ENCODE peak calls at places on chromosomes 11 and 22, in four cellular contexts. Q is fibroblast of pulmonary artery, C is PC-3, B is fibroblast of mammary gland. Z is an unnamed sample.

GRCh38 chr11:1224491-1225385 is 1.9 kb downstream of the MUC5B start:
- DNase-seq in C (peak), B (no peak), Q (no peak), Z (no peak)

GRCh38 chr11:73469401-73469800 is 93.2 kb downstream of the RELT start:
- DNase-seq in B (no peak), Q (peak), C (no peak), Z (no peak)

GRCh38 chr11:47387944-47388696 is 9.8 kb upstream of the SPI1 start:
- DNase-seq in B (no peak), C (no peak), Q (no peak), Z (no peak)

GRCh38 chr22:29883831-29884139 is 811 bp downstream of the MTMR3 start:
- DNase-seq in B (no peak), C (no peak), Q (no peak), Z (no peak)

GRCh38 chr11:14551380-14551779 is 31.2 kb upstream of the PSMA1 start:
- DNase-seq in B (no peak), C (no peak), Q (no peak), Z (no peak)

GRCh38 chr11:73508243-73509176 is 89.4 kb downstream of the FAM168A start:
- DNase-seq in C (no peak), B (no peak), Q (no peak), Z (no peak)

GRCh38 chr11:36404831-36405230 is 105.2 kb downstream of the TRAF6 start:
- DNase-seq in Q (no peak), B (no peak), C (no peak), Z (no peak)

GRCh38 chr11:40354121-40354520 is 1105.3 kb downstream of the LRRC4C start:
- DNase-seq in C (no peak), B (no peak), Q (no peak), Z (no peak)

GRCh38 chr11:110989734-110990133 is 255.8 kb upstream of the POU2AF2 start:
- DNase-seq in B (peak), C (no peak), Q (peak), Z (peak)

GRCh38 chr22:42158456-42159132 is 28.0 kb upstream of the CYP2D6 start:
- DNase-seq in C (no peak), B (no peak), Q (no peak), Z (no peak)

GRCh38 chr11:128506999-128507591 is 80.3 kb downstream of the ETS1 start:
- DNase-seq in B (peak), Q (peak), C (peak), Z (peak)

GRCh38 chr11:8251767-8252295 is 11.8 kb downstream of the LMO1 start:
- DNase-seq in Q (no peak), B (no peak), C (no peak), Z (no peak)

GRCh38 chr22:38317995-38318715 is 922 bp upstream of the CSNK1E start:
- DNase-seq in Q (peak), C (peak), B (peak), Z (peak)

GRCh38 chr11:94077568-94078293 is 50.9 kb upstream of the PANX1 start:
- DNase-seq in B (no peak), Q (peak), C (no peak), Z (no peak)

GRCh38 chr11:76186776-76187279 is 19.5 kb downstream of the WNT11 start:
- DNase-seq in Q (no peak), B (no peak), C (no peak), Z (no peak)

GRCh38 chr11:63945482-63946163 is 6.8 kb downstream of the NAA40 start:
- DNase-seq in Q (peak), C (peak), B (peak), Z (peak)

GRCh38 chr11:69881467-69882269 is 62.5 kb upstream of the FGF3 start:
- DNase-seq in B (no peak), Q (no peak), C (no peak), Z (no peak)

GRCh38 chr22:24894220-24894975 is 52.1 kb downstream of the LHFPL7 start:
- DNase-seq in C (peak), B (peak), Q (peak), Z (peak)

GRCh38 chr22:24894998-24895397 is 51.5 kb downstream of the LHFPL7 start:
- DNase-seq in B (peak), C (peak), Q (peak), Z (peak)

DNA sequence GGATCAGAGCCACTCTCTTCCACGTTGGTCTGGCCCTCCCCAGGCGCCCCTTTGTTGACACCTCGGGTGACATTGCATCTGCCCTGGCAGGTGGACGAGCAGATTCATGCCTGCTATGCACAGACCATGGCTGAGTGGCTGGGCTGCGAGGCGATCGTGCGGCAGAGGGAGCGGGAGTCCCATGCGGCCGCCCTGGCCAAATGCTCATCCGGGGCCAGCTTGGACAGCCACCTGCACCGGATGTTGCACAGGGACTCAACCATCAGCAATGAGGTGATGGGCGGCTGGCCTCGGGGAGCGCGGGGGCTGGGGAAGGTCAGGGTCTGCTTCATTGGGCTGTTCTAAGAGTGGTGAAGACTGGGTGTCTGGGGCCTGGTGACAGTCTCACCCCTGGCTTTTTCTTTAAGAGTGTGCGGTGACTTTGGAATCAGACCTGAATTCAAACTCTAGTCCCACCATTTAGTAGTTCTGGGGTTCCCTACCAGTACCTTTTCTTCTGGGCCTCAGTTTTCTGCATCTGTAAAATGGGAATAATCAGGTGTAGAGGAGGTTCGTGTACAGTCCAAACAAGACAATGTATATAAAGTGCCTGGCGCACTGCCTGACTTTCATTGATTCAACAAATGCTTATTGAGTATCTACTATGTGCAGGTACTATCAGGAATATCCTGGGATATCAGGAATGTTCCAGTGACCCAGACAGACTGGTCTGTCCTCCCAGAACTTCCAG is 53.0 kb downstream of the LHFPL7 start:
- DNase-seq in Q (no peak), C (no peak), B (no peak), Z (no peak)
- H3K4me3 ChIP-seq in Q (no peak), C (peak), B (no peak), Z (no peak)

GRCh38 chr11:78192911-78193341 is 4.2 kb downstream of the USP35 start:
- DNase-seq in C (no peak), B (no peak), Q (peak), Z (peak)

GRCh38 chr11:78190374-78190773 is 1.7 kb downstream of the USP35 start:
- DNase-seq in Q (no peak), B (no peak), C (no peak), Z (no peak)

GRCh38 chr11:78192223-78192719 is 3.6 kb downstream of the USP35 start:
- DNase-seq in C (no peak), B (no peak), Q (no peak), Z (no peak)

GRCh38 chr11:78189851-78190250 is 1.1 kb downstream of the USP35 start:
- DNase-seq in B (no peak), Q (no peak), C (no peak), Z (no peak)

DNA sequence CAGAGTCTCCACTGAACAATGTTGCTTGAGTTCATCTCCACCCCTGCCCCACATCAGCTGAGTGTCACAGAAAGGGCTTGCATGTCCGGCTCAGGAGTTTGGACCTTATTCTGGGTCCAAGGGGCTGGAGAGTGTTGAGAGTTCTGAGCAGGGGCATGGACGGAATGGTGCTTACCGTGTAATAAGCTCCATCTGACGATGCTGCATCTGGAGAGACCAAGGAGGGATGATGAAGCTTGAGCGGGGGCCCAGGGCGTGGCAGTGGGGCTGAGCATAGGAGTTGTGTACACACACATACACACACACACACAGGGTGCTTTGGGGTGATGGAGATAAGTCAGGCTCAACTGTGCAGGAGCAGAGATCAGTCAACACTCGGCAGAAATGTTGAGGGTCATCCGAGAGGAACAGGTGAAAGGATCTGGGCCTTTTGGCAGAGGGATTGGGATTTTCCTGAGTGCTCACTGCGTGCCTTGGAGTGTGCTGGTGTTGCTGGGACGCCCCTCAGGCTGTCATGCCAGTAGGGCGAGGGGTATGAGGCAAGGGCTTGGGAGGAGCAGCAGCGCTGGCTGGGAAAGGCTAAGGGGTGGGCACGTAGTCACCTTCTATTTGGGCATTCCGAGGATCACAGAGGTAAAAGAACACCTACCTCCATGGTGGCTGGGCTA is 2.3 kb downstream of the USP35 start:
- DNase-seq in C (no peak), B (no peak), Q (no peak), Z (no peak)
- H3K4me3 ChIP-seq in C (no peak), B (no peak), Q (no peak), Z (no peak)

GRCh38 chr11:67577951-67578350 is 5.7 kb upstream of the GSTP1 start:
- DNase-seq in B (no peak), C (no peak), Q (no peak), Z (no peak)
- H3K4me3 ChIP-seq in B (no peak), C (no peak), Q (no peak), Z (no peak)

GRCh38 chr11:117826360-117826635 is 1.8 kb upstream of the FXYD2 start:
- DNase-seq in C (no peak), B (no peak), Q (no peak), Z (no peak)
- H3K4me3 ChIP-seq in C (no peak), B (no peak), Q (no peak), Z (no peak)

GRCh38 chr22:22880645-22881044 is 7.0 kb upstream of the IGLL5 start:
- DNase-seq in B (no peak), C (no peak), Q (no peak), Z (no peak)
- H3K4me3 ChIP-seq in B (no peak), C (no peak), Q (no peak), Z (no peak)

GRCh38 chr22:45867906-45868555 is 108.9 kb downstream of the WNT7B start:
- DNase-seq in Q (no peak), B (no peak), C (no peak), Z (no peak)
- H3K4me3 ChIP-seq in Q (no peak), B (no peak), C (no peak), Z (no peak)